ENCODE peak calls at places on chromosomes 4 and X, in seven cellular contexts. R, J, U, N, F, O and Y are unnamed samples.

GRCh38 chrX:80550722-80551121 is 130.5 kb downstream of the TENT5D start:
- DNase-seq in R (no peak), U (no peak), F (no peak), O (no peak), N (no peak), J (no peak), Y (no peak)

GRCh38 chrX:110210417-110211139 is 107.3 kb downstream of the AMMECR1 start:
- DNase-seq in R (no peak), U (no peak), O (peak), F (no peak), J (no peak), N (no peak), Y (no peak)

GRCh38 chr4:80577991-80578390 is 242.5 kb downstream of the CFAP299 start:
- DNase-seq in N (no peak), O (no peak), J (no peak), F (no peak), U (no peak), R (no peak), Y (no peak)

GRCh38 chr4:187908079-187908501 is 87.5 kb upstream of the ZFP42 start:
- DNase-seq in F (no peak), R (no peak), J (no peak), O (no peak), N (no peak), U (no peak), Y (no peak)

GRCh38 chr4:77538144-77538543 is 67.5 kb upstream of the CXCL13 start:
- DNase-seq in F (no peak), O (no peak), N (no peak), R (no peak), J (no peak), U (no peak), Y (no peak)

GRCh38 chr4:40672528-40673522 is 43.2 kb upstream of the RBM47 start:
- DNase-seq in J (no peak), U (peak), R (peak), O (no peak), F (peak), N (no peak), Y (peak)

GRCh38 chrX:119878740-119879139 is 7.1 kb downstream of the NDUFA1 start:
- DNase-seq in U (no peak), J (no peak), R (no peak), F (no peak), N (no peak), O (no peak), Y (no peak)

GRCh38 chrX:24858004-24858746 is 157.6 kb downstream of the ARX start:
- DNase-seq in U (no peak), J (no peak), N (no peak), O (no peak), F (no peak), R (no peak), Y (no peak)

GRCh38 chr4:19492611-19493010 is 759.1 kb upstream of the SLIT2 start:
- DNase-seq in N (no peak), F (no peak), O (no peak), R (no peak), U (no peak), J (no peak), Y (no peak)

GRCh38 chr4:10032625-10033024 is 11.3 kb upstream of the SLC2A9 start:
- DNase-seq in N (no peak), O (no peak), R (no peak), F (no peak), J (no peak), U (no peak), Y (no peak)

GRCh38 chr4:92506933-92507332 is 203.2 kb downstream of the GRID2 start:
- DNase-seq in N (no peak), F (no peak), R (no peak), U (no peak), J (no peak), O (no peak), Y (no peak)

GRCh38 chr4:123120473-123120872 is 198.1 kb upstream of the NUDT6 start:
- DNase-seq in J (no peak), R (no peak), N (no peak), O (no peak), U (no peak), F (no peak), Y (no peak)

GRCh38 chr4:29047341-29048041 is 1672.7 kb upstream of the PCDH7 start:
- DNase-seq in J (no peak), O (no peak), R (no peak), N (no peak), F (no peak), U (no peak), Y (no peak)

GRCh38 chrX:31301941-31302340 is 230.1 kb upstream of the FTHL17 start:
- DNase-seq in U (no peak), O (no peak), N (no peak), F (no peak), R (no peak), J (no peak), Y (no peak)

GRCh38 chrX:45801554-45801953 is 600.9 kb upstream of the DIPK2B start:
- DNase-seq in J (no peak), U (no peak), F (no peak), O (no peak), R (no peak), N (no peak), Y (no peak)